ENCODE peak calls at places on chromosomes 13 and 19, in seven cellular contexts. K is M059J; E is cardiac muscle cell; M is AG04450; J is CD4-positive, alpha-beta T cell; X is AG09319; L is mesothelial cell of epicardium. I is an unnamed sample.

GRCh38 chr13:91805605-91806004 is 407.2 kb downstream of the GPC5 start:
- DNase-seq in X (no peak), L (no peak), M (no peak), E (peak), J (no peak), K (no peak), I (no peak)

GRCh38 chr13:100608906-100609305 is 20.3 kb upstream of the GGACT start:
- DNase-seq in J (no peak), K (no peak), M (no peak), L (no peak), X (no peak), E (no peak), I (no peak)

GRCh38 chr13:106520205-106521004 is 15.1 kb downstream of the EFNB2 start:
- DNase-seq in J (no peak), L (no peak), M (no peak), E (peak), K (no peak), X (no peak), I (no peak)

GRCh38 chr19:15402411-15403150 is 16.2 kb downstream of the AKAP8L start:
- DNase-seq in E (no peak), K (no peak), L (no peak), J (no peak), M (no peak), X (no peak), I (no peak)

GRCh38 chr19:19595171-19595701 is 23.3 kb downstream of the PBX4 start:
- DNase-seq in E (no peak), L (no peak), K (peak), M (no peak), J (no peak), X (no peak), I (no peak)

GRCh38 chr19:11382898-11383705 is 1.0 kb downstream of the EPOR start:
- DNase-seq in M (no peak), L (no peak), E (peak), X (no peak), K (peak), J (peak), I (peak)

GRCh38 chr13:59532405-59532804 is 631.3 kb downstream of the DIAPH3 start:
- DNase-seq in E (no peak), L (no peak), M (no peak), J (no peak), K (peak), X (no peak), I (no peak)

GRCh38 chr13:25252770-25253169 is 34.5 kb downstream of the MTMR6 start:
- DNase-seq in L (no peak), E (no peak), K (no peak), X (no peak), J (no peak), M (no peak), I (no peak)